ENCODE peak calls at places on chromosomes 12 and 14, in four cellular contexts. One of them, this sample, is unnamed.

GRCh38 chr14:77151918-77152588 is 10.5 kb upstream of the ZDHHC22 start:
- DNase-seq in sigmoid colon: no peak
- DNase-seq in H1: no peak
- DNase-seq in heart left ventricle: no peak
- DNase-seq in this sample: no peak

GRCh38 chr12:23008613-23009012 is 383.6 kb downstream of the ETNK1 start:
- DNase-seq in sigmoid colon: no peak
- DNase-seq in H1: no peak
- DNase-seq in heart left ventricle: no peak
- DNase-seq in this sample: no peak

GRCh38 chr12:94374124-94374523 is 85.5 kb downstream of the CEP83 start:
- DNase-seq in sigmoid colon: no peak
- DNase-seq in H1: no peak
- DNase-seq in heart left ventricle: no peak
- DNase-seq in this sample: no peak

GRCh38 chr14:102517412-102518062 is 8.0 kb upstream of the ANKRD9 start:
- DNase-seq in sigmoid colon: peak
- DNase-seq in H1: no peak
- DNase-seq in heart left ventricle: peak
- DNase-seq in this sample: no peak

GRCh38 chr12:84034891-84035290 is 877.7 kb downstream of the SLC6A15 start:
- DNase-seq in sigmoid colon: no peak
- DNase-seq in H1: no peak
- DNase-seq in heart left ventricle: no peak
- DNase-seq in this sample: no peak

GRCh38 chr12:27975222-27976136 is 2.9 kb upstream of the PTHLH start:
- DNase-seq in sigmoid colon: peak
- DNase-seq in H1: no peak
- DNase-seq in heart left ventricle: peak
- DNase-seq in this sample: peak

GRCh38 chr12:92396647-92397258 is 251.1 kb upstream of the BTG1 start:
- DNase-seq in sigmoid colon: no peak
- DNase-seq in H1: no peak
- DNase-seq in heart left ventricle: no peak
- DNase-seq in this sample: no peak

GRCh38 chr12:26767116-26767515 is 65.9 kb downstream of the ITPR2 start:
- DNase-seq in sigmoid colon: no peak
- DNase-seq in H1: no peak
- DNase-seq in heart left ventricle: no peak
- DNase-seq in this sample: peak

GRCh38 chr14:100769035-100769939 is 42.6 kb downstream of the DLK1 start:
- DNase-seq in sigmoid colon: peak
- DNase-seq in H1: no peak
- DNase-seq in heart left ventricle: peak
- DNase-seq in this sample: no peak

GRCh38 chr12:69345742-69346141 is 2.4 kb upstream of the LYZ start:
- DNase-seq in sigmoid colon: no peak
- DNase-seq in H1: no peak
- DNase-seq in heart left ventricle: no peak
- DNase-seq in this sample: no peak

GRCh38 chr14:100735271-100735670 is 8.6 kb downstream of the DLK1 start:
- DNase-seq in sigmoid colon: peak
- DNase-seq in H1: no peak
- DNase-seq in heart left ventricle: no peak
- DNase-seq in this sample: no peak

GRCh38 chr14:104366931-104367810 is 212.4 kb upstream of the C14orf180 start:
- DNase-seq in sigmoid colon: no peak
- DNase-seq in H1: no peak
- DNase-seq in heart left ventricle: peak
- DNase-seq in this sample: no peak

GRCh38 chr12:84995646-84996045 is 40.4 kb downstream of the TSPAN19 start:
- DNase-seq in sigmoid colon: no peak
- DNase-seq in H1: no peak
- DNase-seq in heart left ventricle: no peak
- DNase-seq in this sample: no peak

GRCh38 chr12:42530284-42530683 is 59.3 kb downstream of the PRICKLE1 start:
- DNase-seq in sigmoid colon: no peak
- DNase-seq in H1: no peak
- DNase-seq in heart left ventricle: no peak
- DNase-seq in this sample: no peak

GRCh38 chr14:105279642-105280361 is 21.0 kb downstream of the BRF1 start:
- DNase-seq in sigmoid colon: no peak
- DNase-seq in H1: no peak
- DNase-seq in heart left ventricle: no peak
- DNase-seq in this sample: no peak

GRCh38 chr14:34350903-34351302 is 111.1 kb downstream of the SPTSSA start:
- DNase-seq in sigmoid colon: no peak
- DNase-seq in H1: no peak
- DNase-seq in heart left ventricle: no peak
- DNase-seq in this sample: no peak

GRCh38 chr14:90235179-90235976 is 21.0 kb upstream of the PSMC1 start:
- DNase-seq in sigmoid colon: no peak
- DNase-seq in H1: peak
- DNase-seq in heart left ventricle: peak
- DNase-seq in this sample: peak

GRCh38 chr14:50920482-50921225 is 23.6 kb downstream of the PYGL start:
- DNase-seq in sigmoid colon: no peak
- DNase-seq in H1: no peak
- DNase-seq in heart left ventricle: no peak
- DNase-seq in this sample: no peak

GRCh38 chr14:75905505-75905904 is 76.3 kb downstream of the TGFB3 start:
- DNase-seq in sigmoid colon: peak
- DNase-seq in H1: no peak
- DNase-seq in heart left ventricle: no peak
- DNase-seq in this sample: peak

GRCh38 chr14:99902925-99903324 is 109.7 kb downstream of the EML1 start:
- DNase-seq in sigmoid colon: no peak
- DNase-seq in H1: no peak
- DNase-seq in heart left ventricle: no peak
- DNase-seq in this sample: no peak

GRCh38 chr12:84924956-84925355 is 12.4 kb upstream of the SLC6A15 start:
- DNase-seq in sigmoid colon: no peak
- DNase-seq in H1: no peak
- DNase-seq in heart left ventricle: no peak
- DNase-seq in this sample: no peak

GRCh38 chr14:29773990-29774389 is 153.7 kb downstream of the PRKD1 start:
- DNase-seq in sigmoid colon: no peak
- DNase-seq in H1: no peak
- DNase-seq in heart left ventricle: no peak
- DNase-seq in this sample: no peak

GRCh38 chr12:53115112-53115890 is 12.0 kb downstream of the SOAT2 start:
- DNase-seq in sigmoid colon: no peak
- DNase-seq in H1: peak
- DNase-seq in heart left ventricle: no peak
- DNase-seq in this sample: no peak

GRCh38 chr12:79262938-79263337 is 398.4 kb downstream of the SYT1 start:
- DNase-seq in sigmoid colon: no peak
- DNase-seq in H1: no peak
- DNase-seq in heart left ventricle: no peak
- DNase-seq in this sample: no peak

GRCh38 chr14:21346532-21347135 is 37.2 kb downstream of the SUPT16H start:
- DNase-seq in sigmoid colon: no peak
- DNase-seq in H1: no peak
- DNase-seq in heart left ventricle: no peak
- DNase-seq in this sample: no peak

GRCh38 chr12:93040367-93040766 is 111.3 kb upstream of the EEA1 start:
- DNase-seq in sigmoid colon: no peak
- DNase-seq in H1: no peak
- DNase-seq in heart left ventricle: no peak
- DNase-seq in this sample: no peak

GRCh38 chr12:68880660-68881325 is 52.2 kb downstream of the CPM start:
- DNase-seq in sigmoid colon: no peak
- DNase-seq in H1: no peak
- DNase-seq in heart left ventricle: no peak
- DNase-seq in this sample: no peak

GRCh38 chr14:32366256-32366655 is 37.2 kb downstream of the AKAP6 start:
- DNase-seq in sigmoid colon: no peak
- DNase-seq in H1: no peak
- DNase-seq in heart left ventricle: no peak
- DNase-seq in this sample: no peak

GRCh38 chr12:2287589-2287988 is 234.8 kb downstream of the CACNA1C start:
- DNase-seq in sigmoid colon: no peak
- DNase-seq in H1: no peak
- DNase-seq in heart left ventricle: no peak
- DNase-seq in this sample: no peak

GRCh38 chr12:108611884-108612415 is 14.1 kb upstream of the TMEM119 start:
- DNase-seq in sigmoid colon: no peak
- DNase-seq in H1: peak
- DNase-seq in heart left ventricle: no peak
- DNase-seq in this sample: no peak

GRCh38 chr14:85974602-85975001 is 444.7 kb downstream of the FLRT2 start:
- DNase-seq in sigmoid colon: no peak
- DNase-seq in H1: no peak
- DNase-seq in heart left ventricle: no peak
- DNase-seq in this sample: no peak

GRCh38 chr14:104317975-104318557 is 179.7 kb downstream of the KIF26A start:
- DNase-seq in sigmoid colon: no peak
- DNase-seq in H1: no peak
- DNase-seq in heart left ventricle: no peak
- DNase-seq in this sample: peak

DNA sequence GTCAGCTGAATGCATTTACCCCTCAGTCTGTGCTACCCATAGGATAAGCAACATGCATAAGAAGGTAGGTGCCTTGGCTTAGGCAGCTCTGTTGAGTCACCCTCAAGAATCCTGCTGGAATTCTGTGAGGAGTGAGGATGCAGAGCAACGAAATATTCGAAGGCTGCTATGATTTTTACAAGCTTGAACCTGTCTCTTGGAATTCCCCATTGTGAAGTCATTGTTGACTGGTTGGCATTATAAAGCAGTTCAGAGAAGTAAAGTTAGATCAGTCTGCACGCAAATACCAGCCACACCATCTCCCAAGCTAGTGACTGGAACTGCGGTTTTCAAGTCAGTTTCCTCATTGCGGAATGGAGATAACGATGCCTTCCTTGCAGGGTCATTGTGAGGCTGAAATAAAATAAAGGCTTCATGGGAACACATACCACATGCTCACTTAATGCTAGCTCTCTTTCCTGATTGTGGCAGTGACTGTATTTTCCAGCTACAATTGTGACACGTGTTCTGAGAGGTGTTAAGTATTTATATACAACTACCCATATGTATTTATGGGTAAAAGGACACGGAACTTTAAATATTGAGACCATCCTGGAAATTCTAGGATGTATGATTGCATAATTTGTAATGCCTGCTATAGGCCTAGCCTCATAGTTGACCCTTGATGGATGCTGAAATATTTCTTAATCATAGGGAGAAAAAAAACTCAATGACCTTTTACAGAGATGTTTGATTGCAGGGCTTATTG is 96.7 kb downstream of the ETV6 start:
- DNase-seq in sigmoid colon: no peak
- DNase-seq in H1: no peak
- DNase-seq in heart left ventricle: no peak
- DNase-seq in this sample: no peak
- TF ChIP-seq POLR2A in sigmoid colon: no peak
- TF ChIP-seq POLR2A in H1: no peak
- TF ChIP-seq POLR2A in heart left ventricle: no peak
- TF ChIP-seq POLR2A in this sample: no peak

GRCh38 chr14:22651586-22651985 is 7.4 kb upstream of the OR6J1 start:
- DNase-seq in sigmoid colon: no peak
- DNase-seq in H1: no peak
- DNase-seq in heart left ventricle: no peak
- DNase-seq in this sample: no peak

GRCh38 chr14:22648506-22648905 is 4.4 kb upstream of the OR6J1 start:
- DNase-seq in sigmoid colon: no peak
- DNase-seq in H1: no peak
- DNase-seq in heart left ventricle: no peak
- DNase-seq in this sample: no peak

GRCh38 chr14:22653012-22653621 is 9.0 kb upstream of the OR6J1 start:
- DNase-seq in sigmoid colon: peak
- DNase-seq in H1: peak
- DNase-seq in heart left ventricle: no peak
- DNase-seq in this sample: peak

GRCh38 chr14:22650046-22650739 is 6.0 kb upstream of the OR6J1 start:
- DNase-seq in sigmoid colon: no peak
- DNase-seq in H1: no peak
- DNase-seq in heart left ventricle: no peak
- DNase-seq in this sample: no peak

GRCh38 chr14:22650960-22651521 is 6.9 kb upstream of the OR6J1 start:
- DNase-seq in sigmoid colon: no peak
- DNase-seq in H1: peak
- DNase-seq in heart left ventricle: no peak
- DNase-seq in this sample: no peak
- TF ChIP-seq POLR2A in sigmoid colon: no peak
- TF ChIP-seq POLR2A in H1: peak
- TF ChIP-seq POLR2A in heart left ventricle: no peak
- TF ChIP-seq POLR2A in this sample: no peak

GRCh38 chr12:124493809-124494750 is 73.3 kb downstream of the NCOR2 start:
- DNase-seq in sigmoid colon: no peak
- DNase-seq in H1: no peak
- DNase-seq in heart left ventricle: peak
- DNase-seq in this sample: no peak
- TF ChIP-seq POLR2A in sigmoid colon: no peak
- TF ChIP-seq POLR2A in H1: no peak
- TF ChIP-seq POLR2A in heart left ventricle: no peak
- TF ChIP-seq POLR2A in this sample: no peak

GRCh38 chr12:118055144-118055557 is 5.8 kb downstream of the WSB2 start:
- DNase-seq in sigmoid colon: no peak
- DNase-seq in H1: no peak
- DNase-seq in heart left ventricle: no peak
- DNase-seq in this sample: peak

GRCh38 chr12:118055865-118056773 is 4.9 kb downstream of the WSB2 start:
- DNase-seq in sigmoid colon: no peak
- DNase-seq in H1: no peak
- DNase-seq in heart left ventricle: no peak
- DNase-seq in this sample: peak

GRCh38 chr12:118053071-118053985 is 7.7 kb downstream of the WSB2 start:
- DNase-seq in sigmoid colon: no peak
- DNase-seq in H1: no peak
- DNase-seq in heart left ventricle: no peak
- DNase-seq in this sample: no peak

GRCh38 chr12:118050972-118051910 is 9.7 kb downstream of the WSB2 start:
- DNase-seq in sigmoid colon: no peak
- DNase-seq in H1: no peak
- DNase-seq in heart left ventricle: no peak
- DNase-seq in this sample: no peak

DNA sequence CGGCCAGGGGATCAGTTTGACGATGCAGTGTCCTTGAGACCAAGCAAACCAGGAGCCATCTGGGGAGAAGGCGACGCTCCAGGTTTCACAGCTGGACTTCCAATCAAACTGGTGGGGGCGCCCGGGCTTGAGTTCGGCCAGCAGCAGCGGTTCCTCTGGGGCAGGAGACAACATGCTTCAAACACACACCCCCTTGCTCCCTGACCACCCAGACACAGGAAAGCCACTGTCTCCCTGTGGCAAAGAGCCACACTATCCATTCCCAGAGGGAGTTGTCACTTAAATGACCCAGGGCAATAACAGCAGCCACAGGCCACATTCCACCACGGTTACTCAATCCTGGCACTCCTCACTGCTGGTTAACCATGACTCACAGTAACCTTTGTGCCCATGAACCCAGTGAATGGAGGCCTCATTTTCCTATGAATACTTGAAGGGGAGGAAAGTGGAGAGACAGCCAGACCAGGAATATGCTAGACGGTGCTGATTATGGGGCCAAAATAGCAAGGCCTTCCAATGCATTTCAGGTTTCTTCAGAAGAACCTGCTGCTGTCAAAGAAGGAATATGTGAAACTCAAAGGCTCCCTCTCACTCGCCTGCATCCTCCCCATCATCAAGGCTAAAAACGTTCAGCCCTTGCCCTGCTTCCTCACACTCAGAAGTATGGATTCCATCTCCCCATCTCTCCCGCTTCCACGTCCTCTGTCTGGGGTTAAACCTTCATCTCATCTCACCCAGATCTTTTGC is 8.5 kb downstream of the WSB2 start:
- DNase-seq in sigmoid colon: peak
- DNase-seq in H1: no peak
- DNase-seq in heart left ventricle: peak
- DNase-seq in this sample: peak
- TF ChIP-seq POLR2A in sigmoid colon: no peak
- TF ChIP-seq POLR2A in H1: no peak
- TF ChIP-seq POLR2A in heart left ventricle: no peak
- TF ChIP-seq POLR2A in this sample: peak

This sample was measured in body of pancreas.